ENCODE peak calls at places on chromosomes 4 and X, in seven cellular contexts. Y, A, J, D, H, W and M are unnamed samples.

GRCh38 chrX:74231625-74232024 is 72.4 kb upstream of the ZCCHC13 start:
- DNase-seq in Y (no peak), A (no peak), J (no peak), D (no peak), H (no peak), W (no peak), M (no peak)

GRCh38 chr4:86927843-86928395 is 6.9 kb upstream of the AFF1 start:
- DNase-seq in Y (no peak), A (peak), J (no peak), D (peak), H (no peak), W (peak), M (no peak)

GRCh38 chrX:15911729-15912550 is 57.3 kb upstream of the AP1S2 start:
- DNase-seq in Y (no peak), A (no peak), J (no peak), D (peak), H (no peak), W (no peak), M (peak)

GRCh38 chr4:7630559-7631287 is 196.0 kb upstream of the PSAPL1 start:
- DNase-seq in Y (peak), A (peak), J (no peak), D (peak), H (no peak), W (peak), M (no peak)

GRCh38 chr4:165325732-165326512 is 1.5 kb upstream of the MSMO1 start:
- DNase-seq in Y (no peak), A (no peak), J (peak), D (peak), H (no peak), W (peak), M (peak)

GRCh38 chr4:95889662-95890061 is 49.8 kb downstream of the PDHA2 start:
- DNase-seq in Y (no peak), A (no peak), J (no peak), D (peak), H (no peak), W (no peak), M (no peak)

GRCh38 chr4:7692451-7693236 is 247.0 kb downstream of the AFAP1 start:
- DNase-seq in Y (no peak), A (no peak), J (no peak), D (no peak), H (no peak), W (no peak), M (no peak)

GRCh38 chr4:168604496-168605373 is 107.9 kb downstream of the PALLD start:
- DNase-seq in Y (no peak), A (no peak), J (no peak), D (peak), H (no peak), W (peak), M (peak)

GRCh38 chrX:10939384-10939783 is 171.7 kb upstream of the HCCS start:
- DNase-seq in Y (no peak), A (no peak), J (no peak), D (no peak), H (no peak), W (no peak), M (no peak)

GRCh38 chrX:153723351-153724251 is 586 bp downstream of the BCAP31 start:
- DNase-seq in Y (peak), A (no peak), J (peak), D (peak), H (no peak), W (peak), M (no peak)

GRCh38 chr4:103207673-103208072 is 9.5 kb upstream of the CENPE start:
- DNase-seq in Y (no peak), A (no peak), J (no peak), D (no peak), H (no peak), W (no peak), M (peak)